ENCODE peak calls at places on chromosome 22, in eight cellular contexts. D is GM12865, N is T-helper 9 cell, C is NCI-H345, A is glutamatergic neuron, M is colonic mucosa, B is left ventricle myocardium inferior, S is amygdala. E is an unnamed sample.

GRCh38 chr22:40425082-40425481 is 54.7 kb downstream of the SGSM3 start:
- DNase-seq in S (no peak), C (no peak), M (no peak), A (no peak), B (peak; percentile 6), D (no peak), N (no peak), E (no peak)

GRCh38 chr22:46113910-46114517 is 36.3 kb upstream of the PPARA start:
- DNase-seq in A (no peak), N (no peak), M (no peak), C (no peak), D (no peak), B (peak; percentile 66), S (no peak), E (no peak)

GRCh38 chr22:39502789-39503464 is 837 bp downstream of the MIEF1 start:
- DNase-seq in A (no peak), M (no peak), C (no peak), S (no peak), D (no peak), B (no peak), N (no peak), E (no peak)

GRCh38 chr22:41447435-41448188 is 1.0 kb upstream of the TOB2 start:
- DNase-seq in M (peak; percentile 74), D (peak; percentile 73), A (peak; percentile 85), B (peak; percentile 67), N (peak; percentile 52), S (peak; percentile 64), C (peak; percentile 61), E (peak; percentile 83)

GRCh38 chr22:43861529-43861928 is 784 bp downstream of the SULT4A1 start:
- DNase-seq in A (peak; percentile 56), N (no peak), M (no peak), S (no peak), D (no peak), B (no peak), C (no peak), E (no peak)

GRCh38 chr22:19607198-19608113 is 83.2 kb upstream of the CLDN5 start:
- DNase-seq in N (no peak), B (no peak), C (peak; percentile 85), D (no peak), M (no peak), A (no peak), S (no peak), E (peak; percentile 78)

GRCh38 chr22:20174785-20175596 is 24.1 kb upstream of the CCDC188 start:
- DNase-seq in M (no peak), N (no peak), S (no peak), C (no peak), D (peak; percentile 6), B (no peak), A (peak; percentile 45), E (no peak)

GRCh38 chr22:17119481-17120202 is 1.5 kb downstream of the TMEM121B start:
- DNase-seq in S (no peak), M (peak; percentile 45), D (peak; percentile 35), C (no peak), N (no peak), A (peak; percentile 81), B (peak; percentile 45), E (no peak)

GRCh38 chr22:48182036-48182435 is 1419.6 kb downstream of the TBC1D22A start:
- DNase-seq in C (no peak), B (no peak), A (no peak), M (no peak), N (no peak), D (no peak), S (no peak), E (no peak)

GRCh38 chr22:27120036-27120435 is 462.6 kb downstream of the MIAT start:
- DNase-seq in C (no peak), B (no peak), S (no peak), D (no peak), N (no peak), M (no peak), A (no peak), E (no peak)

GRCh38 chr22:28024422-28024888 is 105.4 kb upstream of the PITPNB start:
- DNase-seq in B (peak; percentile 15), M (peak; percentile 9), D (no peak), S (no peak), C (no peak), A (no peak), N (no peak), E (peak; percentile 37)

GRCh38 chr22:19886605-19887250 is 32.1 kb upstream of the GNB1L start:
- DNase-seq in B (peak; percentile 17), D (no peak), C (no peak), A (no peak), M (no peak), S (no peak), N (no peak), E (no peak)

GRCh38 chr22:36404436-36404835 is 16.7 kb upstream of the MYH9 start:
- DNase-seq in C (no peak), M (no peak), N (no peak), S (no peak), A (no peak), D (no peak), B (no peak), E (no peak)

GRCh38 chr22:46854125-46854870 is 91.8 kb downstream of the TBC1D22A start:
- DNase-seq in C (no peak), D (no peak), N (no peak), B (peak; percentile 28), A (no peak), M (no peak), S (no peak), E (no peak)

GRCh38 chr22:27203276-27203660 is 545.9 kb downstream of the MIAT start:
- DNase-seq in A (no peak), M (no peak), N (no peak), B (no peak), D (no peak), S (no peak), C (no peak), E (no peak)

GRCh38 chr22:48417143-48418070 is 1410.3 kb downstream of the BRD1 start:
- DNase-seq in M (no peak), S (no peak), A (no peak), D (no peak), B (no peak), N (no peak), C (no peak), E (peak; percentile 32)

GRCh38 chr22:49647346-49648026 is 180.2 kb downstream of the BRD1 start:
- DNase-seq in D (no peak), M (no peak), S (no peak), B (no peak), A (no peak), C (no peak), N (no peak), E (no peak)